ENCODE peak calls at places on chromosomes 3 and 15, in six cellular contexts. D is stimulated activated CD8-positive, alpha-beta memory T cell treated with anti-CD3 and anti-CD28 coated beads, Interleukin-15, amount 100 ng/mL, for 48 hours; G is PC-3; O is KG1; C is nephron progenitor cell; S is epithelial cell of esophagus. W is an unnamed sample.

GRCh38 chr3:136787226-136787793 is 31.6 kb upstream of the SLC35G2 start:
- DNase-seq in C (no peak), G (no peak), O (no peak), D (no peak), S (no peak), W (no peak)

GRCh38 chr15:65930134-65930533 is 60.8 kb downstream of the RAB11A start:
- DNase-seq in D (no peak), S (no peak), G (no peak), C (no peak), O (no peak), W (no peak)

GRCh38 chr15:82552861-82553260 is 12.6 kb upstream of the RPS17 start:
- DNase-seq in G (no peak), O (no peak), C (no peak), D (no peak), S (no peak), W (no peak)

GRCh38 chr15:78925076-78925624 is 19.7 kb downstream of the CTSH start:
- DNase-seq in D (no peak), O (no peak), G (no peak), C (no peak), S (no peak), W (no peak)

GRCh38 chr3:42052132-42052866 is 38.9 kb upstream of the TRAK1 start:
- DNase-seq in C (no peak), O (no peak), D (no peak), S (peak; percentile 43), G (no peak), W (no peak)

GRCh38 chr3:129112308-129113052 is 9.1 kb downstream of the RAB43 start:
- DNase-seq in S (no peak), G (no peak), O (no peak), D (peak; percentile 38), C (no peak), W (peak; percentile 47)

GRCh38 chr3:129291487-129291886 is 12.8 kb downstream of the HMCES start:
- DNase-seq in G (peak; percentile 15), D (no peak), S (no peak), C (no peak), O (no peak), W (no peak)

GRCh38 chr3:127673191-127674098 is 693 bp downstream of the ABTB1 start:
- DNase-seq in G (peak; percentile 19), O (no peak), C (peak; percentile 58), S (peak; percentile 28), D (peak; percentile 43), W (peak; percentile 34)

GRCh38 chr15:62770752-62771151 is 271.8 kb upstream of the TPM1 start:
- DNase-seq in O (no peak), G (peak; percentile 73), D (no peak), C (no peak), S (peak; percentile 95), W (no peak)

GRCh38 chr3:89584398-89584797 is 477.0 kb downstream of the EPHA3 start:
- DNase-seq in O (no peak), C (no peak), S (no peak), G (peak; percentile 88), D (no peak), W (no peak)

GRCh38 chr3:102054543-102054942 is 205.2 kb downstream of the NFKBIZ start:
- DNase-seq in C (no peak), G (no peak), S (no peak), O (no peak), D (no peak), W (no peak)

GRCh38 chr3:187367561-187368103 is 553 bp upstream of the RTP4 start:
- DNase-seq in S (no peak), O (no peak), G (no peak), C (no peak), D (no peak), W (no peak)

GRCh38 chr3:71753716-71754609 is at the start of gene GPR27:
- DNase-seq in O (no peak), S (peak; percentile 54), D (no peak), G (no peak), C (peak; percentile 55), W (no peak)

GRCh38 chr3:76040946-76041345 is 255.6 kb upstream of the ZNF717 start:
- DNase-seq in C (no peak), D (no peak), G (peak; percentile 47), S (no peak), O (no peak), W (no peak)

GRCh38 chr3:21055015-21055414 is 696.0 kb downstream of the ZNF385D start:
- DNase-seq in G (no peak), D (no peak), C (no peak), O (no peak), S (no peak), W (no peak)